ENCODE peak calls at places on chromosomes 3 and 15, in ten cellular contexts. One of them, this sample, is unnamed.

GRCh38 chr15:47185222-47185800 is 532.0 kb upstream of the SEMA6D start:
- DNase-seq in PC-9: no peak
- DNase-seq in fibroblast of the aortic adventitia: no peak
- DNase-seq in epithelial cell of esophagus: peak; percentile 4
- DNase-seq in psoas muscle: no peak
- DNase-seq in left lung: no peak
- DNase-seq in thoracic aorta: no peak
- DNase-seq in fibroblast of villous mesenchyme: no peak
- DNase-seq in HFF-Myc: no peak
- DNase-seq in mammary epithelial cell: no peak
- DNase-seq in this sample: no peak

GRCh38 chr3:190092250-190092649 is 28.4 kb downstream of the P3H2 start:
- DNase-seq in thoracic aorta: no peak
- DNase-seq in HFF-Myc: peak; percentile 65
- DNase-seq in fibroblast of villous mesenchyme: peak; percentile 82
- DNase-seq in left lung: no peak
- DNase-seq in epithelial cell of esophagus: peak; percentile 43
- DNase-seq in PC-9: no peak
- DNase-seq in psoas muscle: no peak
- DNase-seq in mammary epithelial cell: peak; percentile 60
- DNase-seq in fibroblast of the aortic adventitia: peak; percentile 73
- DNase-seq in this sample: peak; percentile 83

GRCh38 chr15:65339436-65339835 is 35.0 kb downstream of the RNU5B-1 start:
- DNase-seq in fibroblast of the aortic adventitia: no peak
- DNase-seq in thoracic aorta: no peak
- DNase-seq in fibroblast of villous mesenchyme: no peak
- DNase-seq in left lung: peak; percentile 6
- DNase-seq in mammary epithelial cell: no peak
- DNase-seq in PC-9: no peak
- DNase-seq in epithelial cell of esophagus: no peak
- DNase-seq in psoas muscle: no peak
- DNase-seq in HFF-Myc: no peak
- DNase-seq in this sample: no peak

GRCh38 chr15:61401903-61402698 is 173.0 kb upstream of the RORA start:
- DNase-seq in HFF-Myc: no peak
- DNase-seq in epithelial cell of esophagus: no peak
- DNase-seq in mammary epithelial cell: no peak
- DNase-seq in left lung: no peak
- DNase-seq in thoracic aorta: no peak
- DNase-seq in fibroblast of villous mesenchyme: no peak
- DNase-seq in fibroblast of the aortic adventitia: no peak
- DNase-seq in PC-9: no peak
- DNase-seq in psoas muscle: no peak
- DNase-seq in this sample: no peak

GRCh38 chr3:175977968-175978752 is 1119.0 kb downstream of the NAALADL2 start:
- DNase-seq in left lung: no peak
- DNase-seq in fibroblast of the aortic adventitia: no peak
- DNase-seq in mammary epithelial cell: no peak
- DNase-seq in fibroblast of villous mesenchyme: no peak
- DNase-seq in thoracic aorta: no peak
- DNase-seq in PC-9: no peak
- DNase-seq in HFF-Myc: no peak
- DNase-seq in epithelial cell of esophagus: no peak
- DNase-seq in psoas muscle: no peak
- DNase-seq in this sample: no peak

GRCh38 chr15:68370768-68371151 is 61.2 kb downstream of the ITGA11 start:
- DNase-seq in PC-9: no peak
- DNase-seq in HFF-Myc: no peak
- DNase-seq in left lung: no peak
- DNase-seq in mammary epithelial cell: no peak
- DNase-seq in fibroblast of villous mesenchyme: no peak
- DNase-seq in fibroblast of the aortic adventitia: no peak
- DNase-seq in epithelial cell of esophagus: no peak
- DNase-seq in thoracic aorta: no peak
- DNase-seq in psoas muscle: no peak
- DNase-seq in this sample: no peak

GRCh38 chr15:92162657-92163056 is 231.0 kb upstream of the ST8SIA2 start:
- DNase-seq in left lung: no peak
- DNase-seq in fibroblast of the aortic adventitia: no peak
- DNase-seq in PC-9: no peak
- DNase-seq in epithelial cell of esophagus: no peak
- DNase-seq in fibroblast of villous mesenchyme: no peak
- DNase-seq in mammary epithelial cell: no peak
- DNase-seq in psoas muscle: no peak
- DNase-seq in thoracic aorta: no peak
- DNase-seq in HFF-Myc: no peak
- DNase-seq in this sample: no peak

GRCh38 chr3:58528629-58529028 is 8.4 kb downstream of the ACOX2 start:
- DNase-seq in fibroblast of the aortic adventitia: peak; percentile 37
- DNase-seq in epithelial cell of esophagus: peak; percentile 71
- DNase-seq in thoracic aorta: no peak
- DNase-seq in PC-9: peak; percentile 59
- DNase-seq in mammary epithelial cell: peak; percentile 69
- DNase-seq in psoas muscle: no peak
- DNase-seq in HFF-Myc: no peak
- DNase-seq in fibroblast of villous mesenchyme: peak; percentile 32
- DNase-seq in left lung: peak; percentile 56
- DNase-seq in this sample: peak; percentile 79

GRCh38 chr3:38574411-38575278 is 74.8 kb downstream of the SCN5A start:
- DNase-seq in left lung: no peak
- DNase-seq in fibroblast of the aortic adventitia: peak; percentile 77
- DNase-seq in PC-9: no peak
- DNase-seq in HFF-Myc: peak; percentile 6
- DNase-seq in epithelial cell of esophagus: no peak
- DNase-seq in mammary epithelial cell: no peak
- DNase-seq in fibroblast of villous mesenchyme: no peak
- DNase-seq in psoas muscle: no peak
- DNase-seq in thoracic aorta: no peak
- DNase-seq in this sample: peak; percentile 15

GRCh38 chr3:113079532-113079931 is 88.7 kb downstream of the GTPBP8 start:
- DNase-seq in fibroblast of the aortic adventitia: no peak
- DNase-seq in epithelial cell of esophagus: no peak
- DNase-seq in psoas muscle: no peak
- DNase-seq in fibroblast of villous mesenchyme: peak; percentile 52
- DNase-seq in PC-9: no peak
- DNase-seq in HFF-Myc: no peak
- DNase-seq in left lung: no peak
- DNase-seq in thoracic aorta: no peak
- DNase-seq in mammary epithelial cell: no peak
- DNase-seq in this sample: no peak
- H3K4me3 ChIP-seq in fibroblast of the aortic adventitia: no peak overlapping the region
- H3K4me3 ChIP-seq in epithelial cell of esophagus: no peak overlapping the region
- H3K4me3 ChIP-seq in psoas muscle: no peak overlapping the region
- H3K4me3 ChIP-seq in fibroblast of villous mesenchyme: peak overlapping the region; percentile 19
- H3K4me3 ChIP-seq in PC-9: no peak overlapping the region
- H3K4me3 ChIP-seq in HFF-Myc: no peak overlapping the region
- H3K4me3 ChIP-seq in left lung: no peak overlapping the region
- H3K4me3 ChIP-seq in thoracic aorta: no peak overlapping the region
- H3K4me3 ChIP-seq in mammary epithelial cell: no peak overlapping the region
- H3K4me3 ChIP-seq in this sample: no peak overlapping the region

DNA sequence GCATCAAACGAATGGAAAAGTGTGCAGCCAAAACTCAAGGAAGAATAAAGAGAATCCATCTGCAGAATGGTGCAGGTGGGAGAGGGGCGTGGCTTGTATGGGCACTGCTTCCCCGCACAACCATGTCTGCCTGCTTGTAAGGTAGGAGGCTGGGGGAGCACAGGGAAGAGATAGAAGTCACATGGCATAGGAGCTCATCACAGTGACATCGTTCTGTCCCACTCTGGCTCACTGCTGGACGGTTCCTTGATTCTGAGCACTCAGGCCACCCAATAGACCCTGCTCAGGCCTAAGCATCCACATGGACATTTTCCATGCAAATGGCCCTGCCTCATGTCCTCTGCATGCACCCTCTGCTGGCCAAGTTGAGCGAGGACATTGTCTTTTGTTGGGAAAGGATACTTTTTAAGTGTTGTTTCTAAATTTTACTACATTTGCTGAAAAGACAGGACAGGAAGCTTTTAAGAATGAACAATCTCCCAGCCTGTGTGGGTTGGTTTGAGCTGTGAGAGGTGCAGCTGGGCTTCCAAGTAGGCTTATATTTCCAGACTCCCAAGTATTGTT is 3.1 kb downstream of the MYLK start:
- DNase-seq in PC-9: no peak
- DNase-seq in thoracic aorta: no peak
- DNase-seq in fibroblast of the aortic adventitia: peak; percentile 65
- DNase-seq in epithelial cell of esophagus: peak; percentile 42
- DNase-seq in HFF-Myc: peak; percentile 47
- DNase-seq in fibroblast of villous mesenchyme: peak; percentile 62
- DNase-seq in left lung: no peak
- DNase-seq in psoas muscle: no peak
- DNase-seq in mammary epithelial cell: peak; percentile 22
- DNase-seq in this sample: peak; percentile 60
- TF ChIP-seq CTCF in PC-9: peak; percentile 61
- TF ChIP-seq CTCF in thoracic aorta: peak; percentile 45
- TF ChIP-seq CTCF in fibroblast of the aortic adventitia: peak; percentile 69
- TF ChIP-seq CTCF in epithelial cell of esophagus: peak; percentile 51
- TF ChIP-seq CTCF in HFF-Myc: peak; percentile 72
- TF ChIP-seq CTCF in fibroblast of villous mesenchyme: peak; percentile 73
- TF ChIP-seq CTCF in left lung: no peak
- TF ChIP-seq CTCF in psoas muscle: no peak
- TF ChIP-seq CTCF in mammary epithelial cell: peak; percentile 71
- TF ChIP-seq CTCF in this sample: peak; percentile 74

GRCh38 chr3:122646146-122646988 is 34.3 kb upstream of the PARP14 start:
- DNase-seq in psoas muscle: no peak
- DNase-seq in thoracic aorta: no peak
- DNase-seq in left lung: no peak
- DNase-seq in epithelial cell of esophagus: no peak
- DNase-seq in fibroblast of the aortic adventitia: peak; percentile 33
- DNase-seq in fibroblast of villous mesenchyme: no peak
- DNase-seq in PC-9: no peak
- DNase-seq in HFF-Myc: no peak
- DNase-seq in mammary epithelial cell: no peak
- DNase-seq in this sample: no peak
- H3K4me3 ChIP-seq in psoas muscle: peak overlapping the region; percentile 33
- H3K4me3 ChIP-seq in thoracic aorta: no peak overlapping the region
- H3K4me3 ChIP-seq in left lung: no peak overlapping the region
- H3K4me3 ChIP-seq in epithelial cell of esophagus: no peak overlapping the region
- H3K4me3 ChIP-seq in fibroblast of the aortic adventitia: no peak overlapping the region
- H3K4me3 ChIP-seq in fibroblast of villous mesenchyme: no peak overlapping the region
- H3K4me3 ChIP-seq in PC-9: no peak overlapping the region
- H3K4me3 ChIP-seq in HFF-Myc: no peak overlapping the region
- H3K4me3 ChIP-seq in mammary epithelial cell: no peak overlapping the region
- H3K4me3 ChIP-seq in this sample: no peak overlapping the region

GRCh38 chr3:60182697-60183096 is 1068.6 kb downstream of the FHIT start:
- DNase-seq in fibroblast of villous mesenchyme: no peak
- DNase-seq in fibroblast of the aortic adventitia: no peak
- DNase-seq in epithelial cell of esophagus: no peak
- DNase-seq in PC-9: no peak
- DNase-seq in psoas muscle: no peak
- DNase-seq in HFF-Myc: no peak
- DNase-seq in thoracic aorta: no peak
- DNase-seq in mammary epithelial cell: no peak
- DNase-seq in left lung: no peak
- DNase-seq in this sample: no peak
- TF ChIP-seq CTCF in fibroblast of villous mesenchyme: no peak
- TF ChIP-seq CTCF in fibroblast of the aortic adventitia: no peak
- TF ChIP-seq CTCF in epithelial cell of esophagus: no peak
- TF ChIP-seq CTCF in PC-9: no peak
- TF ChIP-seq CTCF in psoas muscle: no peak
- TF ChIP-seq CTCF in HFF-Myc: no peak
- TF ChIP-seq CTCF in thoracic aorta: no peak
- TF ChIP-seq CTCF in mammary epithelial cell: no peak
- TF ChIP-seq CTCF in left lung: no peak
- TF ChIP-seq CTCF in this sample: no peak

DNA sequence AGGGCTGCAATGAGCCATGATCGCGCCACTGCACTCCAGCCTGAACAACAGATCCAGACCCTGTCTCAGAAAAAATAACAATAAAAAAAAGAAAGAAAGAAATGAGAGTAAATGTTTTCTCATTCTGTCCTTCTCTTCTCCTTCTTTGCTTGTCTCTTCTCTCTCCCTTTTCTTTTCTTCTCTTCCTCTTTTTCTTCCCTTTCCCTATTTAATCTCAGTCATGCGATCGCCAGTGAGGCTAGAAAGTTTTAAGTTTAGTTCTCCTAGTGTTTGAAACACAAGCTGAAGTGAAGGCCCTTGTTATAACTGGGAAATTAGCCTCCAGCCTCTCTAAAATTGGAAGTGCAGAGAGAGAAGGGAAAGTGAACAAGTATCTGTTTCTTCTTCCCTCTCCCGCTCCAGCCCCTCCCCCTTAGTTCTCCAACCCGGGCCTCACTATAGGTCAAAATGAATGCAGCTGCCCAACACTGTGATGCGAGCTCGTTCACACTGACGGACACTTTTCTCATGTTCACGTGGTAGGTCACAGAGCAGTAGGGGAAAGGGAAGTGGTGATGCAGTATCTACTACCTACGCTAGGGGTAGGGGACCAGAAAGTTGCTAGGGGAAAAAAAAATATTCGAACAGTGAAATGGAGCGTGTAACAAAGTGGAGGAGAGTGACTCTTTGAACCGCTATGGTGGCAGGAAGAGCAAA is 23.4 kb upstream of the TSC22D2 start:
- DNase-seq in epithelial cell of esophagus: no peak
- DNase-seq in psoas muscle: peak; percentile 17
- DNase-seq in mammary epithelial cell: no peak
- DNase-seq in fibroblast of villous mesenchyme: peak; percentile 35
- DNase-seq in thoracic aorta: no peak
- DNase-seq in HFF-Myc: no peak
- DNase-seq in left lung: peak; percentile 65
- DNase-seq in fibroblast of the aortic adventitia: no peak
- DNase-seq in PC-9: no peak
- DNase-seq in this sample: peak; percentile 26
- H3K4me3 ChIP-seq in epithelial cell of esophagus: no peak overlapping the region
- H3K4me3 ChIP-seq in psoas muscle: no peak overlapping the region
- H3K4me3 ChIP-seq in mammary epithelial cell: no peak overlapping the region
- H3K4me3 ChIP-seq in fibroblast of villous mesenchyme: no peak overlapping the region
- H3K4me3 ChIP-seq in thoracic aorta: peak overlapping the region; percentile 38
- H3K4me3 ChIP-seq in HFF-Myc: no peak overlapping the region
- H3K4me3 ChIP-seq in left lung: no peak overlapping the region
- H3K4me3 ChIP-seq in fibroblast of the aortic adventitia: no peak overlapping the region
- H3K4me3 ChIP-seq in PC-9: no peak overlapping the region
- H3K4me3 ChIP-seq in this sample: no peak overlapping the region

GRCh38 chr3:151008699-151009098 is 36.2 kb upstream of the CLRN1 start:
- DNase-seq in left lung: no peak
- DNase-seq in fibroblast of villous mesenchyme: peak; percentile 62
- DNase-seq in HFF-Myc: peak; percentile 24
- DNase-seq in fibroblast of the aortic adventitia: peak; percentile 80
- DNase-seq in thoracic aorta: no peak
- DNase-seq in psoas muscle: no peak
- DNase-seq in mammary epithelial cell: peak; percentile 11
- DNase-seq in epithelial cell of esophagus: peak; percentile 41
- DNase-seq in PC-9: no peak
- DNase-seq in this sample: peak; percentile 81
- TF ChIP-seq CTCF in left lung: no peak
- TF ChIP-seq CTCF in fibroblast of villous mesenchyme: peak; percentile 63
- TF ChIP-seq CTCF in HFF-Myc: peak; percentile 21
- TF ChIP-seq CTCF in fibroblast of the aortic adventitia: peak; percentile 69
- TF ChIP-seq CTCF in thoracic aorta: no peak
- TF ChIP-seq CTCF in psoas muscle: no peak
- TF ChIP-seq CTCF in mammary epithelial cell: peak; percentile 37
- TF ChIP-seq CTCF in epithelial cell of esophagus: peak; percentile 31
- TF ChIP-seq CTCF in PC-9: peak; percentile 32
- TF ChIP-seq CTCF in this sample: peak; percentile 72

GRCh38 chr15:52789008-52789600 is 1.0 kb downstream of the ONECUT1 start:
- DNase-seq in psoas muscle: no peak
- DNase-seq in thoracic aorta: no peak
- DNase-seq in left lung: no peak
- DNase-seq in PC-9: no peak
- DNase-seq in fibroblast of the aortic adventitia: no peak
- DNase-seq in epithelial cell of esophagus: no peak
- DNase-seq in mammary epithelial cell: no peak
- DNase-seq in fibroblast of villous mesenchyme: no peak
- DNase-seq in HFF-Myc: no peak
- DNase-seq in this sample: no peak
- H3K4me3 ChIP-seq in psoas muscle: peak overlapping the region; percentile 67
- H3K4me3 ChIP-seq in thoracic aorta: peak overlapping the region; percentile 72
- H3K4me3 ChIP-seq in left lung: peak overlapping the region; percentile 38
- H3K4me3 ChIP-seq in PC-9: no peak overlapping the region
- H3K4me3 ChIP-seq in fibroblast of the aortic adventitia: no peak overlapping the region
- H3K4me3 ChIP-seq in epithelial cell of esophagus: no peak overlapping the region
- H3K4me3 ChIP-seq in mammary epithelial cell: no peak overlapping the region
- H3K4me3 ChIP-seq in fibroblast of villous mesenchyme: no peak overlapping the region
- H3K4me3 ChIP-seq in HFF-Myc: no peak overlapping the region
- H3K4me3 ChIP-seq in this sample: no peak overlapping the region

GRCh38 chr3:13192471-13193213 is 119.4 kb upstream of the IQSEC1 start:
- DNase-seq in mammary epithelial cell: no peak
- DNase-seq in fibroblast of the aortic adventitia: no peak
- DNase-seq in thoracic aorta: no peak
- DNase-seq in left lung: no peak
- DNase-seq in psoas muscle: no peak
- DNase-seq in fibroblast of villous mesenchyme: no peak
- DNase-seq in HFF-Myc: no peak
- DNase-seq in PC-9: no peak
- DNase-seq in epithelial cell of esophagus: no peak
- DNase-seq in this sample: no peak
- TF ChIP-seq CTCF in mammary epithelial cell: peak; percentile 48
- TF ChIP-seq CTCF in fibroblast of the aortic adventitia: peak; percentile 28
- TF ChIP-seq CTCF in thoracic aorta: no peak
- TF ChIP-seq CTCF in left lung: no peak
- TF ChIP-seq CTCF in psoas muscle: no peak
- TF ChIP-seq CTCF in fibroblast of villous mesenchyme: peak; percentile 36
- TF ChIP-seq CTCF in HFF-Myc: peak; percentile 52
- TF ChIP-seq CTCF in PC-9: peak; percentile 68
- TF ChIP-seq CTCF in epithelial cell of esophagus: peak; percentile 32
- TF ChIP-seq CTCF in this sample: peak; percentile 26